ENCODE peak calls at places on chromosomes 12 and 14, in ten cellular contexts. R is progenitor cell of endocrine pancreas, L is osteoblast, M is endothelial cell, D is A549, X is heart right ventricle, G is Caco-2, Q is Peyer's patch, P is pancreas, V is mesothelial cell of epicardium. I is an unnamed sample.

GRCh38 chr12:20549115-20549719 is 145.9 kb upstream of the SLCO1C1 start:
- DNase-seq in R (no peak), L (peak), M (peak), D (peak), X (peak), G (peak), Q (no peak), P (no peak), V (peak), I (no peak)

GRCh38 chr12:124914392-124915248 is at the start of gene UBC:
- DNase-seq in R (peak), L (peak), M (peak), D (no peak), X (peak), G (peak), Q (peak), P (peak), V (peak), I (peak)

GRCh38 chr14:21087294-21088091 is 11.0 kb downstream of the ZNF219 start:
- DNase-seq in R (no peak), L (peak), M (peak), D (no peak), X (no peak), G (no peak), Q (no peak), P (peak), V (no peak), I (peak)

GRCh38 chr14:63663428-63664142 is 21.9 kb upstream of the WDR89 start:
- DNase-seq in R (no peak), L (no peak), M (no peak), D (no peak), X (no peak), G (no peak), Q (no peak), P (peak), V (no peak), I (peak)

GRCh38 chr12:50132505-50133135 is 20.6 kb downstream of the COX14 start:
- DNase-seq in R (no peak), L (no peak), M (no peak), D (no peak), X (no peak), G (no peak), Q (no peak), P (no peak), V (no peak), I (peak)

GRCh38 chr12:77625441-77625840 is 205.3 kb upstream of the NAV3 start:
- DNase-seq in R (no peak), L (peak), M (no peak), D (no peak), X (no peak), G (no peak), Q (no peak), P (no peak), V (no peak), I (no peak)

GRCh38 chr12:100266163-100266801 is 597 bp downstream of the DEPDC4 start:
- DNase-seq in R (no peak), L (no peak), M (no peak), D (peak), X (no peak), G (no peak), Q (no peak), P (no peak), V (no peak), I (no peak)

GRCh38 chr14:75399819-75400678 is 27.8 kb upstream of the JDP2 start:
- DNase-seq in R (no peak), L (peak), M (no peak), D (peak), X (peak), G (no peak), Q (peak), P (peak), V (no peak), I (no peak)

GRCh38 chr14:69921052-69921451 is 41.8 kb downstream of the SMOC1 start:
- DNase-seq in R (no peak), L (peak), M (no peak), D (no peak), X (no peak), G (no peak), Q (no peak), P (no peak), V (no peak), I (no peak)

GRCh38 chr14:22469541-22470303 is 119.3 kb downstream of the DAD1 start:
- DNase-seq in R (no peak), L (no peak), M (no peak), D (no peak), X (no peak), G (no peak), Q (no peak), P (no peak), V (no peak), I (no peak)

GRCh38 chr12:51225800-51226199 is 7.9 kb upstream of the POU6F1 start:
- DNase-seq in R (no peak), L (no peak), M (no peak), D (no peak), X (no peak), G (no peak), Q (no peak), P (no peak), V (no peak), I (no peak)

GRCh38 chr14:70631948-70632347 is 9.8 kb upstream of the TTC9 start:
- DNase-seq in R (no peak), L (no peak), M (no peak), D (no peak), X (no peak), G (no peak), Q (no peak), P (no peak), V (no peak), I (no peak)

GRCh38 chr14:32381869-32382268 is 52.8 kb downstream of the AKAP6 start:
- DNase-seq in R (no peak), L (no peak), M (no peak), D (no peak), X (no peak), G (no peak), Q (no peak), P (no peak), V (no peak), I (no peak)

GRCh38 chr14:56170028-56170427 is 51.8 kb downstream of the PELI2 start:
- DNase-seq in R (no peak), L (no peak), M (no peak), D (no peak), X (no peak), G (no peak), Q (no peak), P (no peak), V (no peak), I (no peak)

GRCh38 chr12:52585951-52586350 is 12.3 kb upstream of the KRT74 start:
- DNase-seq in R (no peak), L (no peak), M (no peak), D (no peak), X (no peak), G (peak), Q (no peak), P (no peak), V (no peak), I (no peak)

GRCh38 chr12:129984097-129984496 is 80.3 kb upstream of the TMEM132D start:
- DNase-seq in R (no peak), L (no peak), M (no peak), D (no peak), X (no peak), G (no peak), Q (no peak), P (no peak), V (no peak), I (no peak)

GRCh38 chr12:114935658-114936057 is 251.7 kb upstream of the TBX3 start:
- DNase-seq in R (no peak), L (no peak), M (no peak), D (no peak), X (no peak), G (no peak), Q (no peak), P (no peak), V (no peak), I (peak)

GRCh38 chr12:122058750-122059149 is 19.8 kb upstream of the MLXIP start:
- DNase-seq in R (no peak), L (peak), M (no peak), D (no peak), X (no peak), G (no peak), Q (no peak), P (no peak), V (no peak), I (no peak)

GRCh38 chr12:115243933-115244628 is 560.1 kb upstream of the TBX3 start:
- DNase-seq in R (no peak), L (no peak), M (no peak), D (no peak), X (no peak), G (no peak), Q (no peak), P (no peak), V (no peak), I (no peak)

GRCh38 chr12:27048822-27049752 is 26.7 kb downstream of the MED21 start:
- DNase-seq in R (no peak), L (no peak), M (no peak), D (no peak), X (no peak), G (no peak), Q (no peak), P (no peak), V (no peak), I (no peak)

GRCh38 chr12:76284816-76285750 is 63.1 kb downstream of the BBS10 start:
- DNase-seq in R (no peak), L (no peak), M (no peak), D (no peak), X (no peak), G (peak), Q (no peak), P (no peak), V (no peak), I (no peak)

GRCh38 chr14:60092516-60092915 is 793 bp downstream of the PCNX4 start:
- DNase-seq in R (no peak), L (no peak), M (peak), D (peak), X (no peak), G (no peak), Q (peak), P (no peak), V (no peak), I (peak)

GRCh38 chr14:91257328-91258020 is 13.0 kb upstream of the GPR68 start:
- DNase-seq in R (no peak), L (no peak), M (no peak), D (no peak), X (no peak), G (no peak), Q (no peak), P (peak), V (no peak), I (no peak)

GRCh38 chr14:80996049-80996901 is 40.9 kb downstream of the TSHR start:
- DNase-seq in R (no peak), L (peak), M (peak), D (peak), X (peak), G (peak), Q (no peak), P (no peak), V (no peak), I (peak)

GRCh38 chr14:102249041-102249440 is 55.9 kb downstream of the MOK start:
- DNase-seq in R (no peak), L (peak), M (no peak), D (no peak), X (no peak), G (no peak), Q (no peak), P (no peak), V (no peak), I (no peak)

GRCh38 chr12:4383304-4383865 is 3.9 kb upstream of the FGF23 start:
- DNase-seq in R (no peak), L (no peak), M (peak), D (no peak), X (no peak), G (peak), Q (no peak), P (no peak), V (no peak), I (peak)

GRCh38 chr14:101354726-101355125 is 206.6 kb upstream of the DIO3 start:
- DNase-seq in R (no peak), L (no peak), M (no peak), D (no peak), X (no peak), G (peak), Q (no peak), P (no peak), V (no peak), I (no peak)

GRCh38 chr14:23245282-23245681 is 7.5 kb downstream of the RNF212B start:
- DNase-seq in R (no peak), L (no peak), M (no peak), D (no peak), X (no peak), G (no peak), Q (no peak), P (no peak), V (no peak), I (no peak)

GRCh38 chr14:69657961-69658360 is 46.6 kb downstream of the SUSD6 start:
- DNase-seq in R (no peak), L (peak), M (no peak), D (no peak), X (no peak), G (peak), Q (no peak), P (peak), V (no peak), I (no peak)

GRCh38 chr14:86038401-86038985 is 508.5 kb downstream of the FLRT2 start:
- DNase-seq in R (peak), L (peak), M (peak), D (peak), X (peak), G (peak), Q (no peak), P (no peak), V (peak), I (peak)

GRCh38 chr14:86035882-86036281 is 505.9 kb downstream of the FLRT2 start:
- DNase-seq in R (no peak), L (no peak), M (peak), D (no peak), X (no peak), G (peak), Q (no peak), P (no peak), V (no peak), I (peak)
- TF ChIP-seq CTCF in R (peak), L (peak), M (peak), D (no peak), X (peak), G (peak), Q (no peak), P (no peak), V (no peak), I (peak)

DNA sequence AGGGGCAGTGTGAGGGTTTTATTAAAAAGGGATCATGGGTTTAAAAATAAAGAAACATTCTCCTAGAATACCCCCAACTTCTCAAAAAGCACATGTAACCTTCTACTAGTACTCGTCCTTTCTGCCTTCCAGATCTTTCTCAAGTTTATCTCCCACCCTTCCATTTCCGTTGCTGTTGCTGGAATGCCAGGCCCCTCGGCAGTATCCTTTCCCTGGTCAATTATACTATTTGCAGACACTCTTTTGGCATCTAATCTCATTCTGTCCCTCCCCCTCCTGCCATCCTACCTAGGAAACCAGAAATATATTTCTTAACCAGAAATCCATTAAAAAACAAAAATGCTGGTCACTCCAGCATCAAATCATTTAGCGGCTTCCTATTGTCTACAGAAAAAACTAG is 198.2 kb upstream of the ATP2B1 start:
- DNase-seq in R (no peak), L (no peak), M (no peak), D (no peak), X (no peak), G (no peak), Q (no peak), P (no peak), V (no peak), I (no peak)
- TF ChIP-seq CTCF in R (no peak), L (no peak), M (no peak), D (no peak), X (no peak), G (no peak), Q (no peak), P (no peak), V (no peak), I (no peak)

GRCh38 chr12:82057770-82058169 is 298.6 kb upstream of the PPFIA2 start:
- DNase-seq in R (no peak), L (no peak), M (no peak), D (no peak), X (no peak), G (no peak), Q (no peak), P (no peak), V (no peak), I (no peak)

GRCh38 chr12:82055391-82055790 is 296.2 kb upstream of the PPFIA2 start:
- DNase-seq in R (no peak), L (no peak), M (no peak), D (no peak), X (no peak), G (no peak), Q (no peak), P (no peak), V (no peak), I (no peak)

GRCh38 chr12:82058197-82058596 is 299.0 kb upstream of the PPFIA2 start:
- DNase-seq in R (no peak), L (no peak), M (no peak), D (no peak), X (no peak), G (no peak), Q (no peak), P (no peak), V (no peak), I (no peak)
- TF ChIP-seq CTCF in R (no peak), L (no peak), M (no peak), D (no peak), X (no peak), G (no peak), Q (no peak), P (no peak), V (no peak), I (no peak)

GRCh38 chr12:57772429-57773322 is at the start of gene EEF1AKMT3:
- DNase-seq in R (peak), L (peak), M (peak), D (peak), X (peak), G (peak), Q (peak), P (peak), V (peak), I (no peak)
- TF ChIP-seq CTCF in R (no peak), L (no peak), M (no peak), D (no peak), X (no peak), G (no peak), Q (peak), P (no peak), V (no peak), I (no peak)

DNA sequence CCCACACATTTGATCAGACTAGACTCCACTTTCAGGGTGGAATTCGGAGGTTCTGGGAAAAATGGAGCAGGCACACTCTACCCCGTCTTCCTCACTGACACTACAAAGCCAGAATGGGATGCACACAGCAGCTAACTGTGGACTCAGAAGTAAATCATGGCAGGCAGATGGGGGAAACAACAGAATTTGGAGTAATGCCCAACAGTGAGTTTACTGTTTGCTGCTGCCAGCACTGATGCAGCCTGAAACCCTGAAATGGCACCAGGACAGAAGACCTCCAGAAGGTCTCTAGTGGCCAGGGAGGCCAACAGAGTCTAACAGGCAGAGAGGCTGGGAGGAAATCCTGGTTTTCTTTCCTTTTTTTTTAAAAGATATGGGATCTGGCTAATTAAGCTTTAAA is 24.6 kb downstream of the KCTD10 start:
- DNase-seq in R (no peak), L (peak), M (no peak), D (no peak), X (no peak), G (no peak), Q (no peak), P (no peak), V (no peak), I (no peak)
- TF ChIP-seq CTCF in R (no peak), L (no peak), M (no peak), D (no peak), X (no peak), G (no peak), Q (no peak), P (no peak), V (no peak), I (no peak)

DNA sequence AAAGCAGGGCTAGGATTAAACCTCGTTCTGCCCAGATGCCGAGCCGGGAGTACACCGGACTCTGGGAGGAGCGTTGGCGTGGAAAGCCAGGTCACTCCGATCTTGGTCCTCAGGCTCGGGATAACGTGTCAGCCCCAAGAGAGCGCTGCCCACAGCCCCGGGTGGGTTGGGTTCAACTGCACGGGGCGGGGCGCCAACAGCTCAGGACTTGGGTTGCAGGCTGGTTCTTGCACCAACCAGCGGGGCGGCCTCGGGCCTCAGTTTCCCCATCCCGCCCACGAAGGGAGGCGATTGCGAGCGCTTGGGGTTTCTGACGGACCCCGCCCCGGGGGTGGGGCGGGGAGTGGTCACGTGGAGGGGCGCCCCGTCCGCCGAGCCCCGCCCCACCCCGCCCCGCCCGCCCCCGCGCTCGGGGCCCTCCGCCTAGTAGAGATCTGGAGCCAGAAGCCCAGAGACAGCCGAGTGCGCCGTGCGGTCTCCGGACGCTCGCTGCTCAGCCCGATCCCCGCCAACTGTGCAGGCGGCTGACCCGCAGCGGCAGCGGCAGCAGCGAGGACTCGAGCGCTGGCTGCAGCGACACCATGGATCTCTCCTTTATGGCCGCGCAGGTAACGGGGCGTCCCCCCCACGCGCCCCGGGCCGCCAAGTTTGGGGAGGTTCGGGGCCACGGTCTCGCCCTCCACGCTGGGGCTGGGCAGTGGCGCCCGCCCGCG is at the start of gene C14orf132:
- DNase-seq in R (peak), L (peak), M (peak), D (peak), X (peak), G (no peak), Q (peak), P (peak), V (peak), I (peak)
- TF ChIP-seq CTCF in R (no peak), L (no peak), M (no peak), D (no peak), X (no peak), G (no peak), Q (no peak), P (no peak), V (no peak), I (no peak)

DNA sequence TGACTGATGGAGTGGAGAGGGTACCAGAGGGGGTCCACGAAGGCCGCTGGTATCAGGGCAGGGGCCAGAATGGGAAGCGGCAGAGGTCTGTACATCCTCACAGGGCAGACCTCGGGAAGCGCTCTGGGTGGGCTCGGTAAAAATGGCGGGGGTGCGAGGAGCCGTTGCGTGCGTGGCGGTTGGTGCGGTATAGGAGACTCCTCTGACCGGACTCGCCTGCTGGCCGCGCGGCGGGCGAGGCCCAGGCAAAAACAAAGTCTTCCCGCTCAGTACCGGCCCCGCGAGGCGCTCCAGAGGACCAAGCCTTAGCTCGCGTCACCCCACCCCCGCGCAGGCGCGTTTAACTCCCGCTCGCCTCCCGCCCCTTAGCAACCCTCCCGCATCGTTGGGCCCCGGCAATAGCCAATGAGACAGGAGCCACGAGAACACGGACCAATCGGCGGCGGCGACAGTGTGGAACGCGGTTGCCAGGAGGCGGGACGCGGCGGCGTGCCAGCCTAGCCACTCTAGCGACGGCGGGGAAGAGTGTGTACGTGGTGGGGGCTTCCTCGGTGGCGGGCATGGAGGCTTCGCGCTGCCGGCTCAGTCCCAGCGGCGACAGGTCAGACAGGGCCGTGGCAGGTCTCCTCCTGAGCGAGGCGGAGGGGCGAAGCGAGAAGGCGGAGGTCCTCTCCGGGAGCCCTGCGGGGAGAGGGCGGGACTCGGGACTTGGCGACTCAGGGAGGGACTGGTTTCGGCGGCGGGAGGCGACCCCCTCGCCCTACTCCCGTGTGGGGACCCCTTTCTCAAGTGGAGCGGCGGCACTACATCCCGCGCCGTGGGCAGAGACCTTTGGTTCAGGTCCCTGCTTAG is at the start of gene TULP3:
- DNase-seq in R (peak), L (peak), M (peak), D (peak), X (peak), G (peak), Q (peak), P (peak), V (peak), I (peak)
- TF ChIP-seq CTCF in R (no peak), L (no peak), M (no peak), D (no peak), X (no peak), G (no peak), Q (no peak), P (no peak), V (no peak), I (no peak)

I was measured in GM12865.